ENCODE peak calls at places on chromosomes 4 and X, in nine cellular contexts. O is hepatic stellate cell; T is activated CD4-positive, alpha-beta T cell treated with anti-CD3 and anti-CD28 coated beads, Interleukin-2, amount 50 U/mL, for 48 hours; F is GM13976; N is cardiac muscle cell; H is C1 segment of cervical spinal cord; B is kidney epithelial cell; W is effector CD4-positive, alpha-beta T cell; C is immature natural killer cell. J is an unnamed sample.
A peak's percentile ranks its signal among the peaks of the same experiment; 100 is the strongest.

GRCh38 chr4:156815717-156816319 is 155.8 kb downstream of the PDGFC start:
- DNase-seq in H (no peak), F (no peak), O (no peak), C (no peak), T (no peak), B (no peak), N (no peak), W (no peak), J (no peak)

GRCh38 chrX:11103751-11104150 is 7.4 kb upstream of the HCCS start:
- DNase-seq in T (no peak), F (no peak), O (no peak), W (no peak), C (no peak), H (no peak), B (no peak), N (no peak), J (no peak)

GRCh38 chr4:20684852-20685763 is 15.2 kb upstream of the PACRGL start:
- DNase-seq in T (no peak), C (peak; percentile 15), O (peak; percentile 9), W (no peak), H (no peak), F (peak; percentile 27), N (peak; percentile 49), B (no peak), J (no peak)

GRCh38 chr4:31657859-31658258 is 937.7 kb downstream of the PCDH7 start:
- DNase-seq in F (no peak), O (no peak), N (peak; percentile 12), B (no peak), H (no peak), C (no peak), T (no peak), W (no peak), J (no peak)

GRCh38 chr4:26812049-26812729 is 48.5 kb upstream of the STIM2 start:
- DNase-seq in B (no peak), H (no peak), T (no peak), W (no peak), O (no peak), F (no peak), C (no peak), N (no peak), J (no peak)

GRCh38 chr4:173536808-173537429 is 6.9 kb upstream of the HAND2 start:
- DNase-seq in F (no peak), T (no peak), O (peak; percentile 55), C (no peak), W (no peak), H (no peak), B (no peak), N (no peak), J (no peak)

GRCh38 chr4:127521463-127521862 is 111.3 kb upstream of the INTU start:
- DNase-seq in C (no peak), N (no peak), H (no peak), B (no peak), W (no peak), T (no peak), O (no peak), F (no peak), J (no peak)

GRCh38 chrX:28756647-28757046 is 169.4 kb downstream of the IL1RAPL1 start:
- DNase-seq in H (no peak), O (no peak), C (no peak), F (no peak), N (peak; percentile 60), T (no peak), B (no peak), W (no peak), J (no peak)

GRCh38 chrX:79065696-79066095 is 78.8 kb upstream of the GPR174 start:
- DNase-seq in C (no peak), H (no peak), F (no peak), B (no peak), W (no peak), O (no peak), T (no peak), N (no peak), J (no peak)

GRCh38 chrX:28625223-28625622 is 38.0 kb downstream of the IL1RAPL1 start:
- DNase-seq in C (no peak), B (no peak), W (no peak), O (no peak), H (no peak), N (no peak), F (no peak), T (no peak), J (no peak)

GRCh38 chr4:48016141-48017107 is at the start of the genes CNGA1 and NIPAL1:
- DNase-seq in B (peak; percentile 37), C (peak; percentile 64), N (peak; percentile 68), F (peak; percentile 91), T (peak; percentile 78), W (peak; percentile 64), O (peak; percentile 78), H (peak; percentile 6), J (peak; percentile 85)

GRCh38 chr4:123600921-123601904 is 204.6 kb downstream of the SPRY1 start:
- DNase-seq in T (no peak), F (no peak), N (no peak), O (no peak), W (no peak), H (no peak), C (no peak), B (no peak), J (no peak)

J was measured in activated CD8-positive, alpha-beta memory T cell treated with anti-CD3 and anti-CD28 coated beads, Interleukin-2, amount 50 U/mL, for 48 hours.